ENCODE peak calls at places on chromosomes 12 and 14, in eight cellular contexts. V is aorta; F is effector memory CD4-positive, alpha-beta T cell; Y is GM23248; L is transverse colon; J is hepatocyte; M is esophagus squamous epithelium; O is heart right ventricle. T is an unnamed sample. For H3K4me1 and H3K36me3, the result is how much of the 10 kb centered on the place peaks cover.

GRCh38 chr12:94714378-94714777 is 64.0 kb upstream of the TMCC3 start:
- DNase-seq in F (no peak), J (no peak), L (no peak), M (no peak), O (no peak), Y (peak), V (no peak), T (no peak)

GRCh38 chr14:92586001-92586947 is 72.7 kb downstream of the RIN3 start:
- DNase-seq in O (peak), L (no peak), J (peak), Y (peak), M (no peak), F (peak), V (peak), T (no peak)

GRCh38 chr14:64765740-64766302 is 61.6 kb downstream of the PLEKHG3 start:
- DNase-seq in V (peak), M (no peak), F (no peak), Y (no peak), J (no peak), O (no peak), L (no peak), T (peak)

GRCh38 chr14:49960453-49960852 is 67.6 kb downstream of the ARF6 start:
- DNase-seq in O (no peak), M (no peak), V (no peak), J (no peak), Y (no peak), L (no peak), F (no peak), T (no peak)

GRCh38 chr12:105920161-105920684 is 218.5 kb downstream of the NUAK1 start:
- DNase-seq in Y (no peak), J (peak), V (no peak), F (no peak), M (no peak), O (peak), L (no peak), T (no peak)

GRCh38 chr12:78220811-78221210 is 390.1 kb downstream of the NAV3 start:
- DNase-seq in M (no peak), F (no peak), Y (no peak), O (no peak), L (no peak), V (no peak), J (no peak), T (no peak)

GRCh38 chr14:35285991-35286564 is 6.1 kb upstream of the PSMA6 start:
- DNase-seq in O (no peak), V (no peak), Y (no peak), M (no peak), L (no peak), F (no peak), J (no peak), T (no peak)

GRCh38 chr12:131536337-131536736 is 174.6 kb upstream of the SFSWAP start:
- DNase-seq in O (no peak), L (no peak), J (no peak), Y (no peak), F (peak), V (no peak), M (no peak), T (no peak)

GRCh38 chr12:77531912-77532311 is 298.8 kb upstream of the NAV3 start:
- DNase-seq in O (no peak), L (no peak), Y (no peak), J (no peak), F (no peak), M (no peak), V (no peak), T (no peak)

GRCh38 chr14:25696176-25696575 is 646.2 kb upstream of the STXBP6 start:
- DNase-seq in O (no peak), L (no peak), V (no peak), F (no peak), M (no peak), Y (no peak), J (no peak), T (no peak)

GRCh38 chr12:33093534-33093933 is 197.0 kb upstream of the PKP2 start:
- DNase-seq in O (no peak), L (no peak), J (no peak), Y (no peak), M (no peak), F (no peak), V (no peak), T (no peak)

GRCh38 chr12:92469837-92470236 is 233.0 kb upstream of the PLEKHG7 start:
- DNase-seq in L (no peak), J (peak), F (no peak), V (no peak), Y (peak), O (peak), M (no peak), T (no peak)

GRCh38 chr14:69090187-69090789 is 62.6 kb downstream of the DCAF5 start:
- DNase-seq in O (peak), V (no peak), M (no peak), F (no peak), Y (peak), L (peak), J (peak), T (no peak)

GRCh38 chr12:47141459-47141858 is 61.7 kb upstream of the AMIGO2 start:
- DNase-seq in J (no peak), O (no peak), V (no peak), L (no peak), M (no peak), F (no peak), Y (no peak), T (no peak)

GRCh38 chr12:16189849-16190248 is 87.6 kb downstream of the SLC15A5 start:
- DNase-seq in M (no peak), O (no peak), J (peak), V (no peak), L (no peak), Y (peak), F (no peak), T (no peak)

GRCh38 chr12:11860026-11860425 is 210.6 kb downstream of the ETV6 start:
- DNase-seq in Y (no peak), L (no peak), V (no peak), O (no peak), J (no peak), M (no peak), F (no peak), T (no peak)

GRCh38 chr12:64652346-64652745 is 42.1 kb downstream of the RASSF3 start:
- DNase-seq in J (no peak), V (no peak), O (no peak), M (no peak), L (no peak), Y (no peak), F (no peak), T (no peak)

GRCh38 chr12:109497675-109498074 is 20.2 kb downstream of the UBE3B start:
- DNase-seq in J (no peak), O (no peak), L (no peak), Y (no peak), F (no peak), M (no peak), V (no peak), T (no peak)

GRCh38 chr12:69988601-69989194 is 163.7 kb downstream of the MYRFL start:
- DNase-seq in V (no peak), Y (peak), L (no peak), F (no peak), J (peak), O (no peak), M (no peak), T (no peak)

GRCh38 chr12:6939187-6939540 is 4.5 kb upstream of the RNU7-1 start:
- DNase-seq in F (no peak), Y (no peak), J (no peak), L (no peak), O (no peak), V (no peak), M (no peak), T (no peak)

GRCh38 chr12:6936642-6937480 is 6.8 kb upstream of the RNU7-1 start:
- DNase-seq in M (no peak), L (no peak), F (no peak), Y (no peak), V (no peak), O (no peak), J (no peak), T (no peak)

GRCh38 chr12:6938353-6939186 is 5.0 kb upstream of the RNU7-1 start:
- DNase-seq in J (no peak), O (no peak), V (no peak), M (no peak), Y (no peak), L (no peak), F (no peak), T (peak)

GRCh38 chr12:6936378-6936638 is 7.3 kb upstream of the RNU7-1 start:
- DNase-seq in V (no peak), M (no peak), Y (no peak), J (no peak), F (no peak), L (no peak), O (no peak), T (no peak)

DNA sequence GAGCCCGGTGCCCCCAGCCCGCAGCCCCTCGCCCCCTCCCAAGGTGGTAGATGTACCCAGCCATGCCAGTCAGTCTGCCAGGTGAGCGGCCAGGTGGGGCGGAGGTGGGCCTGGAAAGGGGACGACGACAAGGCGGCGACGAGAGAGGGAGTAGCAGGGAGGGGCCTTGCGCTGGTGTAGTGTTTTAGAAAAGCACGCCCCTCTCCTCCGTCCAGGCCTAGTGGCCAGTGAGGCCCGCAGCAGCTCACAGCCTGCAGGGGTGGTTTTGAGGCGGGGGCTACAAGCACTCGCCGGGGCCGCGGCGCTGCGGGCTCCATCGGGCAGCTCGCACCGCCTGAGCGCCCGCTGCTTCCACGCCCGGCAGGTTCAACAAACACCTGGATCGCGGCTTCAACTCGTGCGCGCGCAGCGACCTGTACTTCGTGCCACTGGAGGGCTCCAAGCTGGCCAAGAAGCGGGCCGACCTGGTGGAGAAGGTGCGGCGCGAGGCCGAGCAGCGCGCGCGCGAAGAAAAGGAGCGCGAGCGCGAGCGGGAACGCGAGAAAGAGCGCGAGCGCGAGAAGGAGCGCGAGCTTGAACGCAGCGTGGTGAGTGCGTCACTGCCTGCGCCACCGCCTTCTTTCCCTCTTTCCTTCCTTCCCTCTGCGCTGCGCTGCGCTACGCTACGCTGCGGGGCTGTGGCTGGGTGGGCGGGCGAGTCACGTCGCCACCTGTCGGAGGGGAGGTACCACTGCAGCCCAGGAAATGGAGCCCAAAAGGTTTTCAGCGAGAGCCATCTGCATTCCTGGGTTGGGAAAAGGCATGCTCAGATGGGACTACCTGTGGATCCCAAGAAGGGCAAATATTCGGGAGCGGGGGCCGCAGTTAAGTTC is 5.9 kb upstream of the RNU7-1 start:
- DNase-seq in J (peak), L (peak), Y (peak), V (peak), M (peak), F (peak), O (peak), T (peak)
- H3K4me1 ChIP-seq in J (under half), L (under half), Y (under half), V (under half), M (under half), F (under half), O (under half), T (under half)

GRCh38 chr12:120460157-120460556 is 9.4 kb downstream of the SRSF9 start:
- DNase-seq in O (no peak), M (no peak), L (no peak), F (no peak), V (no peak), Y (no peak), J (no peak), T (no peak)

GRCh38 chr12:120457133-120457532 is 10.9 kb downstream of the GATC start:
- DNase-seq in Y (peak), F (no peak), L (no peak), O (no peak), M (no peak), V (no peak), J (no peak), T (no peak)

GRCh38 chr12:120466560-120467315 is 2.8 kb downstream of the SRSF9 start:
- DNase-seq in Y (peak), V (no peak), L (peak), O (peak), F (no peak), J (peak), M (no peak), T (no peak)

GRCh38 chr12:120463712-120464111 is 5.8 kb downstream of the SRSF9 start:
- DNase-seq in V (no peak), Y (no peak), L (no peak), O (no peak), F (no peak), J (no peak), M (no peak), T (no peak)

GRCh38 chr12:120462099-120462640 is 7.4 kb downstream of the SRSF9 start:
- DNase-seq in L (no peak), J (no peak), Y (no peak), M (no peak), O (no peak), F (no peak), V (no peak), T (no peak)
- H3K36me3 ChIP-seq in L (under half), J (under half), Y (half or more), M (half or more), O (under half), F (half or more), V (under half), T (half or more)

DNA sequence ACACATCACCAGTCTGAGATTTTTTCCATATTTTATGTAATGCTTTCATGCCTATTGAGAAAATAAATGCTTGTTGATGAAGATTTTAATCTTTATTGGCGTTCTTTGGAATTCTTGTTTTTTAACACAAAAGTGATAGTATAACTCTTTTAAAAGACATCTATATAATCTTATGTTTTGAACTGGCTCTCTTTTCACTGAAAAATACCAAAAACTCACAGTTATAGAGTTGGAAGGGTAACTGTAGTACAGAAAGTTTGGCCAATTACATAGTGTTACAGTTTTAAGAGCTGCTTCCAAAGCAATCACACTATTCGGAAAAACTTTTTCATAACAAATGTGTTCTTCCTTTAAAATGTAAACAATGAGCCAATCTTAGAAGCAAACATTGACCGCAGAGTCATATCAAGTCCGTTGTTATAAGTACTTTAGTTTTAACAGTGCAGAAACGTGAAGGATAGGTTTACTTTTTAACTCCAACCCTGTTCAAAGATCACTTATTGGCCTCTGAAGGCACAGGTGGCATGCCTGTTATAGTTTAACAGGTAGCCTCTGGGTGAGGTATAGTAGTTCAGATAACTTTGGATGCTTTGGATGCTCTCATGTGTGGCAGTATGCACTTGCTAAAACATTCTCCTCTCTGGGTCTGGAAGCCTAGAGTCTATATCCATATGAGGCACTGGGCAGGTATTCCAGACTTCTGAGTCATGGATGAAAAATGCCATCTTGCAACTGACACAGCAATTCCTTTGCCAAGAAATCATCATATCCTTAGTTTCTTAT is 12.1 kb upstream of the NTN4 start:
- DNase-seq in V (no peak), L (peak), Y (peak), M (no peak), F (no peak), J (peak), O (no peak), T (no peak)
- H3K4me1 ChIP-seq in V (under half), L (under half), Y (under half), M (under half), F (under half), J (under half), O (under half), T (under half)

DNA sequence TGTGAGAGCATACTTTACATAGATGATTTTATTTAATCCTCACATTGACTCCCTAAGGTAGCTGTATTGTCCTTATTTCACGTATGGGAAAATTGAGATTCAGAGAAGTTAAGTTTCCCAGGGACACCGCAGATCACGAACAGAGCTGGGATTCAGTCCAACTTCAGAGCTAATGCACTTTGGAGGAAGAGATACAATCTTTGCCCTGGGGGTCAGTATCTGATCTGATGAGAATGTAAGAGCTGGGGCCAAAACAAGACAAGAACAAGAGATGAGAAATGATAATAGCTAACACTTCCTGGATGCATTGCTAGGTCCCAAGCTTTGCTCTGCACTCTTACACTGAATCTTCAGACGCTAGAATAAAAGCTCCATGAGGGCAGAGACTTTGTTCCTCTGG is 6.0 kb upstream of the CSAD start:
- DNase-seq in M (no peak), J (no peak), F (no peak), O (no peak), V (no peak), L (no peak), Y (no peak), T (no peak)
- H3K36me3 ChIP-seq in M (under half), J (under half), F (half or more), O (under half), V (under half), L (under half), Y (under half), T (half or more)

DNA sequence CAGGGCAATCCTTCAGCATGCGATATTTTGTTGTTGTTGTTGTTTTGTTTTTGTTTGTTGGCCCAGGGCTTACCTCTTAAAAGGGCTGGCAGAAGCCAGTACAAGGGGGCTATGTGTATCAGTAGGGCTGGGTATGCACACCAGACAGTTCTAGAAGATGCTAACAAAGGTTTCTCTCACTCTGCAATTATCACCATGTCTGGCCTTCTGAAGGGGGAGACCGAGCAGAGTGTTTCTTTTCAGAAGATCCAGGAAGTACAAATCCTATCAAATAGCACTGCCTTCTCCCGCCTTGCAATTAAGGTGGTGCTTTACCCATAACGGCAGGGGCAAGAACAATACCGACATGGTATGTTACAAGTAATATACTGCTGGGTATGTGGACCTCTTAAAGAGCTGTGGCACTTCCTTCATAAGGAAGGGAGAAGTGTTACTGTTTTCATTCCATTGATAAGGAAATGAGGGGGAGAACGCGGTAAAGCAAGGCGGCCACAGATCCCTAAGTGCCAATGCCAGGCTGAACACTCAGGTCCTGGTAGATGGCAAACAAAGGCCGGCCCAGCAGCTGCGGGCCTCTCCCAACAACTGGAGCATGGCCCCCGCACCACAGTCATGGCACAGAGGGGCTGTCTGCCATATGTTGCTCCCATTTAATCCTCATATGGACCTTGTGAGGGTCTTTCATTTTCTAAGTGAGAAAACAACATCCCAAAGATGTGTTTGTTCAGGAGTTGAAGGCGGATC is 19.2 kb upstream of the CACNA2D4 start:
- DNase-seq in O (no peak), F (no peak), J (no peak), Y (no peak), V (no peak), M (no peak), L (no peak), T (no peak)
- H3K4me1 ChIP-seq in O (under half), F (under half), J (under half), Y (under half), V (under half), M (under half), L (half or more), T (under half)

GRCh38 chr12:74722709-74723108 is 185.1 kb downstream of the ATXN7L3B start:
- DNase-seq in M (no peak), J (no peak), O (no peak), F (no peak), L (no peak), V (no peak), Y (no peak), T (no peak)

GRCh38 chr12:74719447-74719846 is 181.8 kb downstream of the ATXN7L3B start:
- DNase-seq in M (no peak), F (no peak), V (no peak), O (no peak), L (no peak), J (no peak), Y (no peak), T (no peak)

GRCh38 chr12:74728006-74728405 is 190.4 kb downstream of the ATXN7L3B start:
- DNase-seq in F (no peak), J (no peak), M (no peak), V (no peak), Y (no peak), O (no peak), L (no peak), T (no peak)

GRCh38 chr12:74725154-74725553 is 187.5 kb downstream of the ATXN7L3B start:
- DNase-seq in V (no peak), Y (peak), O (no peak), J (no peak), L (no peak), F (no peak), M (no peak), T (no peak)
- H3K36me3 ChIP-seq in V (under half), Y (under half), O (under half), J (under half), L (under half), F (under half), M (under half), T (under half)

T was measured in left lung.